ENCODE peak calls at places on chromosomes 12 and 14, in eight cellular contexts. One of them, this sample, is unnamed.

GRCh38 chr14:101535232-101535631 is 26.1 kb upstream of the DIO3 start:
- DNase-seq in ELR: no peak
- DNase-seq in stimulated activated CD4-positive, alpha-beta T cell treated with anti-CD3 and anti-CD28 coated beads, Interleukin-1b, Interleukin-23, amount 100 ng/mL, for 1 hour: no peak
- DNase-seq in Right ventricle myocardium inferior: no peak
- DNase-seq in NCI-H69: no peak
- DNase-seq in activated CD4-positive, alpha-beta T cell treated with anti-CD3 and anti-CD28 coated beads, Interleukin-2, amount 50 U/mL, for 4 hours: no peak
- DNase-seq in H9: no peak
- DNase-seq in skeletal muscle cell: no peak
- DNase-seq in this sample: no peak

GRCh38 chr12:15963271-15963670 is 52.1 kb downstream of the DERA start:
- DNase-seq in ELR: peak; percentile 82
- DNase-seq in stimulated activated CD4-positive, alpha-beta T cell treated with anti-CD3 and anti-CD28 coated beads, Interleukin-1b, Interleukin-23, amount 100 ng/mL, for 1 hour: no peak
- DNase-seq in Right ventricle myocardium inferior: no peak
- DNase-seq in NCI-H69: no peak
- DNase-seq in activated CD4-positive, alpha-beta T cell treated with anti-CD3 and anti-CD28 coated beads, Interleukin-2, amount 50 U/mL, for 4 hours: no peak
- DNase-seq in H9: no peak
- DNase-seq in skeletal muscle cell: no peak
- DNase-seq in this sample: no peak

GRCh38 chr14:69518341-69519101 is 34.0 kb downstream of the PLEKHD1 start:
- DNase-seq in ELR: no peak
- DNase-seq in stimulated activated CD4-positive, alpha-beta T cell treated with anti-CD3 and anti-CD28 coated beads, Interleukin-1b, Interleukin-23, amount 100 ng/mL, for 1 hour: no peak
- DNase-seq in Right ventricle myocardium inferior: no peak
- DNase-seq in NCI-H69: no peak
- DNase-seq in activated CD4-positive, alpha-beta T cell treated with anti-CD3 and anti-CD28 coated beads, Interleukin-2, amount 50 U/mL, for 4 hours: no peak
- DNase-seq in H9: no peak
- DNase-seq in skeletal muscle cell: no peak
- DNase-seq in this sample: no peak

GRCh38 chr14:101604228-101604934 is 43.1 kb downstream of the DIO3 start:
- DNase-seq in ELR: no peak
- DNase-seq in stimulated activated CD4-positive, alpha-beta T cell treated with anti-CD3 and anti-CD28 coated beads, Interleukin-1b, Interleukin-23, amount 100 ng/mL, for 1 hour: no peak
- DNase-seq in Right ventricle myocardium inferior: no peak
- DNase-seq in NCI-H69: no peak
- DNase-seq in activated CD4-positive, alpha-beta T cell treated with anti-CD3 and anti-CD28 coated beads, Interleukin-2, amount 50 U/mL, for 4 hours: no peak
- DNase-seq in H9: no peak
- DNase-seq in skeletal muscle cell: no peak
- DNase-seq in this sample: no peak

GRCh38 chr12:98351089-98351488 is 164.3 kb upstream of the TMPO start:
- DNase-seq in ELR: no peak
- DNase-seq in stimulated activated CD4-positive, alpha-beta T cell treated with anti-CD3 and anti-CD28 coated beads, Interleukin-1b, Interleukin-23, amount 100 ng/mL, for 1 hour: no peak
- DNase-seq in Right ventricle myocardium inferior: no peak
- DNase-seq in NCI-H69: no peak
- DNase-seq in activated CD4-positive, alpha-beta T cell treated with anti-CD3 and anti-CD28 coated beads, Interleukin-2, amount 50 U/mL, for 4 hours: no peak
- DNase-seq in H9: no peak
- DNase-seq in skeletal muscle cell: no peak
- DNase-seq in this sample: no peak

GRCh38 chr14:20626274-20626673 is 15.2 kb downstream of the OR6S1 start:
- DNase-seq in ELR: no peak
- DNase-seq in stimulated activated CD4-positive, alpha-beta T cell treated with anti-CD3 and anti-CD28 coated beads, Interleukin-1b, Interleukin-23, amount 100 ng/mL, for 1 hour: no peak
- DNase-seq in Right ventricle myocardium inferior: no peak
- DNase-seq in NCI-H69: no peak
- DNase-seq in activated CD4-positive, alpha-beta T cell treated with anti-CD3 and anti-CD28 coated beads, Interleukin-2, amount 50 U/mL, for 4 hours: no peak
- DNase-seq in H9: no peak
- DNase-seq in skeletal muscle cell: no peak
- DNase-seq in this sample: no peak

GRCh38 chr12:2970744-2971143 is 11.5 kb downstream of the TEAD4 start:
- DNase-seq in ELR: no peak
- DNase-seq in stimulated activated CD4-positive, alpha-beta T cell treated with anti-CD3 and anti-CD28 coated beads, Interleukin-1b, Interleukin-23, amount 100 ng/mL, for 1 hour: no peak
- DNase-seq in Right ventricle myocardium inferior: no peak
- DNase-seq in NCI-H69: peak; percentile 30
- DNase-seq in activated CD4-positive, alpha-beta T cell treated with anti-CD3 and anti-CD28 coated beads, Interleukin-2, amount 50 U/mL, for 4 hours: no peak
- DNase-seq in H9: no peak
- DNase-seq in skeletal muscle cell: no peak
- DNase-seq in this sample: no peak

GRCh38 chr12:93373847-93374723 is 3.6 kb upstream of the NUDT4 start:
- DNase-seq in ELR: no peak
- DNase-seq in stimulated activated CD4-positive, alpha-beta T cell treated with anti-CD3 and anti-CD28 coated beads, Interleukin-1b, Interleukin-23, amount 100 ng/mL, for 1 hour: no peak
- DNase-seq in Right ventricle myocardium inferior: no peak
- DNase-seq in NCI-H69: no peak
- DNase-seq in activated CD4-positive, alpha-beta T cell treated with anti-CD3 and anti-CD28 coated beads, Interleukin-2, amount 50 U/mL, for 4 hours: no peak
- DNase-seq in H9: no peak
- DNase-seq in skeletal muscle cell: no peak
- DNase-seq in this sample: no peak

GRCh38 chr14:105397350-105397931 is 897 bp upstream of the TEX22 start:
- DNase-seq in ELR: peak; percentile 11
- DNase-seq in stimulated activated CD4-positive, alpha-beta T cell treated with anti-CD3 and anti-CD28 coated beads, Interleukin-1b, Interleukin-23, amount 100 ng/mL, for 1 hour: no peak
- DNase-seq in Right ventricle myocardium inferior: peak; percentile 68
- DNase-seq in NCI-H69: no peak
- DNase-seq in activated CD4-positive, alpha-beta T cell treated with anti-CD3 and anti-CD28 coated beads, Interleukin-2, amount 50 U/mL, for 4 hours: no peak
- DNase-seq in H9: no peak
- DNase-seq in skeletal muscle cell: no peak
- DNase-seq in this sample: no peak

GRCh38 chr12:51071663-51072062 is 11.7 kb downstream of the CSRNP2 start:
- DNase-seq in ELR: no peak
- DNase-seq in stimulated activated CD4-positive, alpha-beta T cell treated with anti-CD3 and anti-CD28 coated beads, Interleukin-1b, Interleukin-23, amount 100 ng/mL, for 1 hour: no peak
- DNase-seq in Right ventricle myocardium inferior: no peak
- DNase-seq in NCI-H69: no peak
- DNase-seq in activated CD4-positive, alpha-beta T cell treated with anti-CD3 and anti-CD28 coated beads, Interleukin-2, amount 50 U/mL, for 4 hours: no peak
- DNase-seq in H9: no peak
- DNase-seq in skeletal muscle cell: no peak
- DNase-seq in this sample: no peak

GRCh38 chr12:80636832-80637231 is 70.6 kb upstream of the MYF6 start:
- DNase-seq in ELR: peak; percentile 40
- DNase-seq in stimulated activated CD4-positive, alpha-beta T cell treated with anti-CD3 and anti-CD28 coated beads, Interleukin-1b, Interleukin-23, amount 100 ng/mL, for 1 hour: no peak
- DNase-seq in Right ventricle myocardium inferior: no peak
- DNase-seq in NCI-H69: peak; percentile 45
- DNase-seq in activated CD4-positive, alpha-beta T cell treated with anti-CD3 and anti-CD28 coated beads, Interleukin-2, amount 50 U/mL, for 4 hours: no peak
- DNase-seq in H9: no peak
- DNase-seq in skeletal muscle cell: no peak
- DNase-seq in this sample: no peak

GRCh38 chr14:28756896-28757570 is 9.6 kb upstream of the FOXG1 start:
- DNase-seq in ELR: peak; percentile 68
- DNase-seq in stimulated activated CD4-positive, alpha-beta T cell treated with anti-CD3 and anti-CD28 coated beads, Interleukin-1b, Interleukin-23, amount 100 ng/mL, for 1 hour: no peak
- DNase-seq in Right ventricle myocardium inferior: no peak
- DNase-seq in NCI-H69: peak; percentile 96
- DNase-seq in activated CD4-positive, alpha-beta T cell treated with anti-CD3 and anti-CD28 coated beads, Interleukin-2, amount 50 U/mL, for 4 hours: no peak
- DNase-seq in H9: peak; percentile 62
- DNase-seq in skeletal muscle cell: no peak
- DNase-seq in this sample: no peak

GRCh38 chr12:89657090-89657489 is 51.5 kb downstream of the ATP2B1 start:
- DNase-seq in ELR: no peak
- DNase-seq in stimulated activated CD4-positive, alpha-beta T cell treated with anti-CD3 and anti-CD28 coated beads, Interleukin-1b, Interleukin-23, amount 100 ng/mL, for 1 hour: no peak
- DNase-seq in Right ventricle myocardium inferior: no peak
- DNase-seq in NCI-H69: no peak
- DNase-seq in activated CD4-positive, alpha-beta T cell treated with anti-CD3 and anti-CD28 coated beads, Interleukin-2, amount 50 U/mL, for 4 hours: no peak
- DNase-seq in H9: no peak
- DNase-seq in skeletal muscle cell: no peak
- DNase-seq in this sample: no peak

GRCh38 chr14:68574906-68575305 is 218.0 kb downstream of the ZFP36L1 start:
- DNase-seq in ELR: peak; percentile 33
- DNase-seq in stimulated activated CD4-positive, alpha-beta T cell treated with anti-CD3 and anti-CD28 coated beads, Interleukin-1b, Interleukin-23, amount 100 ng/mL, for 1 hour: no peak
- DNase-seq in Right ventricle myocardium inferior: no peak
- DNase-seq in NCI-H69: no peak
- DNase-seq in activated CD4-positive, alpha-beta T cell treated with anti-CD3 and anti-CD28 coated beads, Interleukin-2, amount 50 U/mL, for 4 hours: no peak
- DNase-seq in H9: no peak
- DNase-seq in skeletal muscle cell: no peak
- DNase-seq in this sample: no peak

GRCh38 chr12:29160230-29160629 is 11.2 kb downstream of the FAR2 start:
- DNase-seq in ELR: no peak
- DNase-seq in stimulated activated CD4-positive, alpha-beta T cell treated with anti-CD3 and anti-CD28 coated beads, Interleukin-1b, Interleukin-23, amount 100 ng/mL, for 1 hour: no peak
- DNase-seq in Right ventricle myocardium inferior: no peak
- DNase-seq in NCI-H69: no peak
- DNase-seq in activated CD4-positive, alpha-beta T cell treated with anti-CD3 and anti-CD28 coated beads, Interleukin-2, amount 50 U/mL, for 4 hours: no peak
- DNase-seq in H9: no peak
- DNase-seq in skeletal muscle cell: no peak
- DNase-seq in this sample: no peak

GRCh38 chr14:81062816-81063215 is 107.4 kb downstream of the TSHR start:
- DNase-seq in ELR: peak; percentile 27
- DNase-seq in stimulated activated CD4-positive, alpha-beta T cell treated with anti-CD3 and anti-CD28 coated beads, Interleukin-1b, Interleukin-23, amount 100 ng/mL, for 1 hour: no peak
- DNase-seq in Right ventricle myocardium inferior: no peak
- DNase-seq in NCI-H69: peak; percentile 60
- DNase-seq in activated CD4-positive, alpha-beta T cell treated with anti-CD3 and anti-CD28 coated beads, Interleukin-2, amount 50 U/mL, for 4 hours: no peak
- DNase-seq in H9: peak; percentile 44
- DNase-seq in skeletal muscle cell: no peak
- DNase-seq in this sample: no peak

GRCh38 chr12:50240792-50241114 is 42.6 kb downstream of the LIMA1 start:
- DNase-seq in ELR: no peak
- DNase-seq in stimulated activated CD4-positive, alpha-beta T cell treated with anti-CD3 and anti-CD28 coated beads, Interleukin-1b, Interleukin-23, amount 100 ng/mL, for 1 hour: no peak
- DNase-seq in Right ventricle myocardium inferior: no peak
- DNase-seq in NCI-H69: no peak
- DNase-seq in activated CD4-positive, alpha-beta T cell treated with anti-CD3 and anti-CD28 coated beads, Interleukin-2, amount 50 U/mL, for 4 hours: no peak
- DNase-seq in H9: no peak
- DNase-seq in skeletal muscle cell: no peak
- DNase-seq in this sample: no peak

GRCh38 chr12:20426191-20426590 is 57.9 kb downstream of the PDE3A start:
- DNase-seq in ELR: no peak
- DNase-seq in stimulated activated CD4-positive, alpha-beta T cell treated with anti-CD3 and anti-CD28 coated beads, Interleukin-1b, Interleukin-23, amount 100 ng/mL, for 1 hour: no peak
- DNase-seq in Right ventricle myocardium inferior: no peak
- DNase-seq in NCI-H69: no peak
- DNase-seq in activated CD4-positive, alpha-beta T cell treated with anti-CD3 and anti-CD28 coated beads, Interleukin-2, amount 50 U/mL, for 4 hours: no peak
- DNase-seq in H9: no peak
- DNase-seq in skeletal muscle cell: peak; percentile 51
- DNase-seq in this sample: no peak

GRCh38 chr12:110694330-110694891 is 5.5 kb upstream of the HVCN1 start:
- DNase-seq in ELR: no peak
- DNase-seq in stimulated activated CD4-positive, alpha-beta T cell treated with anti-CD3 and anti-CD28 coated beads, Interleukin-1b, Interleukin-23, amount 100 ng/mL, for 1 hour: no peak
- DNase-seq in Right ventricle myocardium inferior: peak; percentile 84
- DNase-seq in NCI-H69: no peak
- DNase-seq in activated CD4-positive, alpha-beta T cell treated with anti-CD3 and anti-CD28 coated beads, Interleukin-2, amount 50 U/mL, for 4 hours: no peak
- DNase-seq in H9: no peak
- DNase-seq in skeletal muscle cell: no peak
- DNase-seq in this sample: no peak

GRCh38 chr14:89294060-89294459 is 123.0 kb downstream of the FOXN3 start:
- DNase-seq in ELR: no peak
- DNase-seq in stimulated activated CD4-positive, alpha-beta T cell treated with anti-CD3 and anti-CD28 coated beads, Interleukin-1b, Interleukin-23, amount 100 ng/mL, for 1 hour: no peak
- DNase-seq in Right ventricle myocardium inferior: no peak
- DNase-seq in NCI-H69: no peak
- DNase-seq in activated CD4-positive, alpha-beta T cell treated with anti-CD3 and anti-CD28 coated beads, Interleukin-2, amount 50 U/mL, for 4 hours: no peak
- DNase-seq in H9: no peak
- DNase-seq in skeletal muscle cell: no peak
- DNase-seq in this sample: no peak

GRCh38 chr12:95653761-95654546 is 102.7 kb upstream of the USP44 start:
- DNase-seq in ELR: peak; percentile 89
- DNase-seq in stimulated activated CD4-positive, alpha-beta T cell treated with anti-CD3 and anti-CD28 coated beads, Interleukin-1b, Interleukin-23, amount 100 ng/mL, for 1 hour: no peak
- DNase-seq in Right ventricle myocardium inferior: no peak
- DNase-seq in NCI-H69: no peak
- DNase-seq in activated CD4-positive, alpha-beta T cell treated with anti-CD3 and anti-CD28 coated beads, Interleukin-2, amount 50 U/mL, for 4 hours: no peak
- DNase-seq in H9: no peak
- DNase-seq in skeletal muscle cell: peak; percentile 86
- DNase-seq in this sample: no peak

GRCh38 chr14:29274890-29275651 is 508.5 kb downstream of the FOXG1 start:
- DNase-seq in ELR: no peak
- DNase-seq in stimulated activated CD4-positive, alpha-beta T cell treated with anti-CD3 and anti-CD28 coated beads, Interleukin-1b, Interleukin-23, amount 100 ng/mL, for 1 hour: no peak
- DNase-seq in Right ventricle myocardium inferior: no peak
- DNase-seq in NCI-H69: peak; percentile 92
- DNase-seq in activated CD4-positive, alpha-beta T cell treated with anti-CD3 and anti-CD28 coated beads, Interleukin-2, amount 50 U/mL, for 4 hours: no peak
- DNase-seq in H9: no peak
- DNase-seq in skeletal muscle cell: no peak
- DNase-seq in this sample: no peak

GRCh38 chr12:60210756-60211155 is 614.9 kb downstream of the SLC16A7 start:
- DNase-seq in ELR: no peak
- DNase-seq in stimulated activated CD4-positive, alpha-beta T cell treated with anti-CD3 and anti-CD28 coated beads, Interleukin-1b, Interleukin-23, amount 100 ng/mL, for 1 hour: no peak
- DNase-seq in Right ventricle myocardium inferior: no peak
- DNase-seq in NCI-H69: no peak
- DNase-seq in activated CD4-positive, alpha-beta T cell treated with anti-CD3 and anti-CD28 coated beads, Interleukin-2, amount 50 U/mL, for 4 hours: no peak
- DNase-seq in H9: no peak
- DNase-seq in skeletal muscle cell: no peak
- DNase-seq in this sample: no peak

GRCh38 chr12:79274571-79275064 is 410.0 kb downstream of the SYT1 start:
- DNase-seq in ELR: no peak
- DNase-seq in stimulated activated CD4-positive, alpha-beta T cell treated with anti-CD3 and anti-CD28 coated beads, Interleukin-1b, Interleukin-23, amount 100 ng/mL, for 1 hour: no peak
- DNase-seq in Right ventricle myocardium inferior: no peak
- DNase-seq in NCI-H69: peak; percentile 71
- DNase-seq in activated CD4-positive, alpha-beta T cell treated with anti-CD3 and anti-CD28 coated beads, Interleukin-2, amount 50 U/mL, for 4 hours: no peak
- DNase-seq in H9: peak; percentile 50
- DNase-seq in skeletal muscle cell: no peak
- DNase-seq in this sample: no peak

GRCh38 chr14:105419055-105419304 is 647 bp upstream of the MTA1 start:
- DNase-seq in ELR: no peak
- DNase-seq in stimulated activated CD4-positive, alpha-beta T cell treated with anti-CD3 and anti-CD28 coated beads, Interleukin-1b, Interleukin-23, amount 100 ng/mL, for 1 hour: no peak
- DNase-seq in Right ventricle myocardium inferior: no peak
- DNase-seq in NCI-H69: peak; percentile 32
- DNase-seq in activated CD4-positive, alpha-beta T cell treated with anti-CD3 and anti-CD28 coated beads, Interleukin-2, amount 50 U/mL, for 4 hours: no peak
- DNase-seq in H9: no peak
- DNase-seq in skeletal muscle cell: no peak
- DNase-seq in this sample: no peak

GRCh38 chr12:752673-753400 is 458 bp downstream of the WNK1 start:
- DNase-seq in ELR: peak; percentile 67
- DNase-seq in stimulated activated CD4-positive, alpha-beta T cell treated with anti-CD3 and anti-CD28 coated beads, Interleukin-1b, Interleukin-23, amount 100 ng/mL, for 1 hour: no peak
- DNase-seq in Right ventricle myocardium inferior: peak; percentile 87
- DNase-seq in NCI-H69: peak; percentile 80
- DNase-seq in activated CD4-positive, alpha-beta T cell treated with anti-CD3 and anti-CD28 coated beads, Interleukin-2, amount 50 U/mL, for 4 hours: peak; percentile 9
- DNase-seq in H9: peak; percentile 39
- DNase-seq in skeletal muscle cell: no peak
- DNase-seq in this sample: peak; percentile 44

GRCh38 chr14:74531467-74531866 is 37.9 kb downstream of the ISCA2 start:
- DNase-seq in ELR: peak; percentile 56
- DNase-seq in stimulated activated CD4-positive, alpha-beta T cell treated with anti-CD3 and anti-CD28 coated beads, Interleukin-1b, Interleukin-23, amount 100 ng/mL, for 1 hour: no peak
- DNase-seq in Right ventricle myocardium inferior: no peak
- DNase-seq in NCI-H69: no peak
- DNase-seq in activated CD4-positive, alpha-beta T cell treated with anti-CD3 and anti-CD28 coated beads, Interleukin-2, amount 50 U/mL, for 4 hours: no peak
- DNase-seq in H9: peak; percentile 90
- DNase-seq in skeletal muscle cell: no peak
- DNase-seq in this sample: no peak

GRCh38 chr12:94282675-94283074 is 134.3 kb downstream of the PLXNC1 start:
- DNase-seq in ELR: no peak
- DNase-seq in stimulated activated CD4-positive, alpha-beta T cell treated with anti-CD3 and anti-CD28 coated beads, Interleukin-1b, Interleukin-23, amount 100 ng/mL, for 1 hour: no peak
- DNase-seq in Right ventricle myocardium inferior: no peak
- DNase-seq in NCI-H69: no peak
- DNase-seq in activated CD4-positive, alpha-beta T cell treated with anti-CD3 and anti-CD28 coated beads, Interleukin-2, amount 50 U/mL, for 4 hours: peak; percentile 25
- DNase-seq in H9: no peak
- DNase-seq in skeletal muscle cell: no peak
- DNase-seq in this sample: peak; percentile 28

GRCh38 chr14:75967866-75968265 is 13.9 kb downstream of the TGFB3 start:
- DNase-seq in ELR: no peak
- DNase-seq in stimulated activated CD4-positive, alpha-beta T cell treated with anti-CD3 and anti-CD28 coated beads, Interleukin-1b, Interleukin-23, amount 100 ng/mL, for 1 hour: no peak
- DNase-seq in Right ventricle myocardium inferior: no peak
- DNase-seq in NCI-H69: no peak
- DNase-seq in activated CD4-positive, alpha-beta T cell treated with anti-CD3 and anti-CD28 coated beads, Interleukin-2, amount 50 U/mL, for 4 hours: no peak
- DNase-seq in H9: no peak
- DNase-seq in skeletal muscle cell: no peak
- DNase-seq in this sample: no peak

GRCh38 chr12:53218551-53219114 is 11.6 kb upstream of the ITGB7 start:
- DNase-seq in ELR: no peak
- DNase-seq in stimulated activated CD4-positive, alpha-beta T cell treated with anti-CD3 and anti-CD28 coated beads, Interleukin-1b, Interleukin-23, amount 100 ng/mL, for 1 hour: no peak
- DNase-seq in Right ventricle myocardium inferior: no peak
- DNase-seq in NCI-H69: no peak
- DNase-seq in activated CD4-positive, alpha-beta T cell treated with anti-CD3 and anti-CD28 coated beads, Interleukin-2, amount 50 U/mL, for 4 hours: no peak
- DNase-seq in H9: peak; percentile 33
- DNase-seq in skeletal muscle cell: no peak
- DNase-seq in this sample: no peak